ENCODE peak calls at places on chromosomes 11 and 22, in eight cellular contexts. U is OCI-M1; Z is epithelial cell of prostate; I is B cell; M is HT1080; D is activated gamma-delta T cell treated with Interleukin-2 at 50 U/mL for 16 hours; N is activated naive CD4-positive, alpha-beta T cell treated with anti-CD3 and anti-CD28 coated beads for 36 hours; O is NCI-H1930. G is an unnamed sample.

GRCh38 chr11:47928426-47928825 is 51.9 kb upstream of the PTPRJ start:
- DNase-seq in U (no peak), Z (no peak), I (no peak), M (no peak), D (no peak), N (no peak), O (no peak), G (no peak)

GRCh38 chr22:16608931-16609330 is 16.3 kb upstream of the CCT8L2 start:
- DNase-seq in U (no peak), Z (no peak), I (no peak), M (no peak), D (no peak), N (no peak), O (no peak), G (no peak)

GRCh38 chr11:76759092-76759491 is 24.1 kb upstream of the TSKU start:
- DNase-seq in U (no peak), Z (no peak), I (no peak), M (no peak), D (no peak), N (no peak), O (no peak), G (no peak)

GRCh38 chr11:12677131-12677530 is 2.9 kb downstream of the TEAD1 start:
- DNase-seq in U (no peak), Z (no peak), I (no peak), M (peak; percentile 72), D (no peak), N (no peak), O (no peak), G (peak; percentile 80)

GRCh38 chr11:24574461-24574860 is 77.6 kb downstream of the LUZP2 start:
- DNase-seq in U (peak; percentile 36), Z (no peak), I (no peak), M (no peak), D (no peak), N (no peak), O (no peak), G (no peak)

GRCh38 chr11:62295504-62295903 is 3.4 kb downstream of the SCGB1D4 start:
- DNase-seq in U (peak; percentile 19), Z (no peak), I (no peak), M (peak; percentile 34), D (no peak), N (peak; percentile 58), O (no peak), G (peak; percentile 19)

GRCh38 chr11:76664578-76665061 is 5.9 kb downstream of the LRRC32 start:
- DNase-seq in U (peak; percentile 81), Z (no peak), I (peak; percentile 72), M (peak; percentile 26), D (no peak), N (peak; percentile 47), O (no peak), G (no peak)

GRCh38 chr11:27237641-27238040 is 125.4 kb downstream of the CCDC34 start:
- DNase-seq in U (no peak), Z (no peak), I (no peak), M (no peak), D (no peak), N (no peak), O (no peak), G (no peak)

GRCh38 chr11:32033067-32033466 is 57.8 kb upstream of the RCN1 start:
- DNase-seq in U (peak; percentile 15), Z (no peak), I (no peak), M (no peak), D (no peak), N (no peak), O (no peak), G (no peak)

GRCh38 chr11:18064450-18065048 is 18.5 kb upstream of the TPH1 start:
- DNase-seq in U (no peak), Z (no peak), I (no peak), M (no peak), D (no peak), N (no peak), O (no peak), G (no peak)

GRCh38 chr11:11972148-11972547 is 36.3 kb downstream of the DKK3 start:
- DNase-seq in U (no peak), Z (no peak), I (no peak), M (no peak), D (no peak), N (no peak), O (no peak), G (no peak)

GRCh38 chr22:25389541-25389919 is 170.1 kb downstream of the CRYBB2 start:
- DNase-seq in U (no peak), Z (no peak), I (no peak), M (no peak), D (no peak), N (no peak), O (no peak), G (no peak)

GRCh38 chr22:19086417-19086816 is 35.8 kb downstream of the DGCR2 start:
- DNase-seq in U (no peak), Z (no peak), I (no peak), M (peak; percentile 35), D (no peak), N (no peak), O (no peak), G (no peak)

GRCh38 chr11:61281581-61282250 is 13.4 kb downstream of the VWCE start:
- DNase-seq in U (peak; percentile 23), Z (no peak), I (no peak), M (no peak), D (no peak), N (peak; percentile 15), O (no peak), G (no peak)

GRCh38 chr11:86577663-86578636 is 94.5 kb downstream of the ME3 start:
- DNase-seq in U (no peak), Z (no peak), I (no peak), M (peak; percentile 92), D (no peak), N (no peak), O (no peak), G (no peak)

GRCh38 chr22:49765091-49765771 is 62.4 kb downstream of the BRD1 start:
- DNase-seq in U (no peak), Z (no peak), I (no peak), M (no peak), D (no peak), N (no peak), O (no peak), G (no peak)

GRCh38 chr11:78391424-78391823 is 26.2 kb downstream of the GAB2 start:
- DNase-seq in U (no peak), Z (no peak), I (no peak), M (no peak), D (no peak), N (peak; percentile 14), O (no peak), G (no peak)

GRCh38 chr11:12862761-12863469 is 146.2 kb upstream of the RASSF10 start:
- DNase-seq in U (no peak), Z (no peak), I (no peak), M (peak; percentile 29), D (no peak), N (no peak), O (no peak), G (no peak)

GRCh38 chr11:47055534-47055933 is 119.0 kb downstream of the CSTPP1 start:
- DNase-seq in U (no peak), Z (no peak), I (no peak), M (no peak), D (no peak), N (no peak), O (no peak), G (no peak)

GRCh38 chr22:44107341-44107740 is 73.4 kb upstream of the PARVG start:
- DNase-seq in U (no peak), Z (no peak), I (no peak), M (no peak), D (no peak), N (peak; percentile 11), O (no peak), G (no peak)

GRCh38 chr22:45544588-45545170 is 42.0 kb downstream of the FBLN1 start:
- DNase-seq in U (peak; percentile 10), Z (no peak), I (no peak), M (no peak), D (no peak), N (no peak), O (no peak), G (no peak)

GRCh38 chr11:64028398-64029115 is 7.2 kb upstream of the FLRT1 start:
- DNase-seq in U (no peak), Z (no peak), I (no peak), M (no peak), D (no peak), N (no peak), O (no peak), G (no peak)

GRCh38 chr11:46239801-46240061 is 37.7 kb upstream of the CREB3L1 start:
- DNase-seq in U (no peak), Z (peak; percentile 54), I (no peak), M (peak; percentile 43), D (no peak), N (no peak), O (no peak), G (peak; percentile 77)